ENCODE peak calls at places on chromosomes 13 and 19, in five cellular contexts. G, S, O, H and U are unnamed samples.
A peak's percentile ranks its signal among the peaks of the same experiment; 100 is the strongest.

GRCh38 chr19:3695124-3695733 is 5.0 kb downstream of the PIP5K1C start:
- DNase-seq in G (no peak), O (no peak), H (no peak), S (no peak), U (no peak)

GRCh38 chr13:33204130-33204927 is 81.2 kb downstream of the STARD13 start:
- DNase-seq in S (no peak), G (peak; percentile 64), O (no peak), H (peak; percentile 86), U (no peak)

GRCh38 chr13:43846496-43846895 is 33.0 kb downstream of the CCDC122 start:
- DNase-seq in S (no peak), O (no peak), H (no peak), G (no peak), U (no peak)

GRCh38 chr19:10260141-10260584 is 8.1 kb downstream of the MRPL4 start:
- DNase-seq in G (no peak), O (no peak), S (no peak), H (no peak), U (no peak)

GRCh38 chr19:44747739-44748425 is 626 bp upstream of the BCL3 start:
- DNase-seq in S (no peak), O (no peak), G (peak; percentile 80), H (peak; percentile 83), U (no peak)

GRCh38 chr13:66171821-66172220 is 1058.3 kb downstream of the PCDH9 start:
- DNase-seq in G (no peak), S (no peak), O (no peak), H (no peak), U (no peak)

GRCh38 chr19:11176466-11177193 is 20.7 kb downstream of the KANK2 start:
- DNase-seq in G (no peak), S (no peak), O (no peak), H (no peak), U (no peak)

GRCh38 chr13:42548731-42549554 is 25.0 kb upstream of the TNFSF11 start:
- DNase-seq in O (no peak), S (no peak), G (no peak), H (no peak), U (no peak)